ENCODE peak calls at places on chromosomes 7 and 10, in five cellular contexts. U is neural progenitor cell, M is uterus, S is MCF 10A, X is AG04450. C is an unnamed sample.

GRCh38 chr7:123716877-123717276 is 31.9 kb downstream of the WASL start:
- DNase-seq in S (no peak), M (no peak), X (no peak), U (no peak), C (no peak)

GRCh38 chr7:51310131-51310583 is 6.5 kb downstream of the COBL start:
- DNase-seq in M (no peak), S (no peak), X (no peak), U (peak), C (no peak)

GRCh38 chr10:47349516-47349915 is 1.4 kb downstream of the RBP3 start:
- DNase-seq in X (no peak), S (no peak), M (no peak), U (no peak), C (no peak)

GRCh38 chr10:79189853-79190435 is 121.2 kb downstream of the ZMIZ1 start:
- DNase-seq in U (no peak), X (no peak), M (no peak), S (peak), C (no peak)

GRCh38 chr10:3260066-3260834 is 87.7 kb upstream of the PITRM1 start:
- DNase-seq in S (no peak), M (no peak), X (no peak), U (no peak), C (no peak)

GRCh38 chr10:17737021-17737965 is 14.7 kb upstream of the TMEM236 start:
- DNase-seq in S (peak), X (peak), M (no peak), U (peak), C (no peak)

GRCh38 chr7:111364413-111364812 is 197.9 kb downstream of the IMMP2L start:
- DNase-seq in S (peak), X (peak), M (no peak), U (no peak), C (no peak)

GRCh38 chr7:13987395-13987794 is 2.1 kb downstream of the ETV1 start:
- DNase-seq in S (no peak), M (no peak), U (no peak), X (no peak), C (no peak)

GRCh38 chr10:822661-823367 is 108.7 kb downstream of the LARP4B start:
- DNase-seq in X (no peak), S (no peak), M (no peak), U (no peak), C (no peak)

GRCh38 chr10:9299966-9300365 is 1245.5 kb downstream of the GATA3 start:
- DNase-seq in M (no peak), X (no peak), U (no peak), S (no peak), C (no peak)

GRCh38 chr10:9301554-9301953 is 1247.1 kb downstream of the GATA3 start:
- DNase-seq in S (no peak), M (no peak), X (no peak), U (no peak), C (no peak)

GRCh38 chr10:9305018-9305655 is 1250.6 kb downstream of the GATA3 start:
- DNase-seq in M (no peak), S (peak), X (no peak), U (peak), C (no peak)

GRCh38 chr10:9301148-9301547 is 1246.7 kb downstream of the GATA3 start:
- DNase-seq in U (no peak), X (no peak), M (no peak), S (peak), C (no peak)

DNA sequence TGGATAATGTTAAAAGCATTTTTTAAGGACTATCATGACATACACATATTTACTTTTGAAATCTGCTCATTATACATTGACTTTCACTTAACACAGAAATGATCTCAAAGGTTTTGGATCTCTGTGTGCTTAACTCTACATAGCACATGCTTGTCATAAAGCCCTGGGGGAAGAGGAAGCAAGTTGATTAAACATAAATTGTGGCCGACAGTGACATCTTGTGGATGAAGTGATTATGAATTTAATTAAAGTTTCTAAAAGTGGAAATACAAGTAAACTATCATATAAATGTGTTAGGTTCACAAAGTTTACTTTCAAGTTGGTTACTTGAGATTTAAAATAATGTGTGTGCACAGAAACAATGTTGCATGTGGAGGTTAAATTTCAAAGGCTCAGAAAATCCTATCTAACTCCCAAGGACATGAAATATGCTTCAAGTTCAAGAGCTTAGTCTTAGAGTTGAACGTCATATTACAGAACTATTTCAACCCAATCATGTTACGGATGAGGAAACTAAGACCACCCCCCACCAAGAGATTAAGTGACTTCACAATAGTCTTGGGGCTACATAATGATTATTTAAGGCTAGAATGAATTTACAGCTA is 1247.8 kb downstream of the GATA3 start:
- DNase-seq in U (peak), M (no peak), S (peak), X (peak), C (peak)
- TF ChIP-seq CTCF in U (peak), M (peak), S (peak), X (peak), C (no peak)

DNA sequence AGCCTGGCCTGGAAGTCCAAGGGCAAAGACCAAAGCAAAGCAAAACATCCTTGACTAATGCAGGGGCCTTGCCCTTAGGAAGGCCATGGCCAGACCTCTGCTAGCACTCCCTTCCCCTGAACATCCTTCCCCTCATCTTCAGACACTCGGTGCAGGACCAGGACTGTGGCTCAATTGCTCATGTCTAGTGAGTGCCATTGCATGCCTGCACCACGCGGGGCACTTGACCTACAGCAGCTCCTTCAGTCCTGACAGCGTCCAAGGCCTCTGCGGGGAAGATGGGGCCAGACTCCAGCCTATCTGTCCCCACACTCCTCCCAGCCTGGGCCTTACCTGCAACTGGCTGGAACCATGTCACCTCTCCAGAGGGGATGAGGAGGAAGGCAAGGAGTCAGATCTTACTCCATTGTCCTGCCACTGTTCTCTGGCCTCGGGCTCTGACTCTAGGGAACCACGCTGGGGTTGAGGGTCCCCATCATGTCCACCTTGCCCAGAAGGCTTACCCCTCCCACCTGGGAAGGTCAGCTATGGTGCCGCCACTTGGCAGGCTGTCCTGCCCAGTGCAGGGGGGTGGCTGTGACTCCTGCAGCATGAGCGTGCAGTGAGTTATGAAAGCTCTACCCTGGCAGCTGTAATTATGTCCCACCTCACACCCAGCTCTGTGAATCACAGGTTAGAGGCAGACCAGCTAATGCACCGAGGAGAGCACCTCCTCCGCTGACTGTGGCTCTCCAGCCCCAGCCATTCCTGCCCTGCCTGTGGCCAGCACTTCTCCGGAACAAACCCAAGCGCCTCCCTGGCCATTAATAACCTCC is 16.1 kb downstream of the DRGX start:
- DNase-seq in S (no peak), X (no peak), M (no peak), U (no peak), C (no peak)
- TF ChIP-seq CTCF in S (no peak), X (peak), M (no peak), U (peak), C (peak)

GRCh38 chr10:10677479-10677878 is 340.2 kb upstream of the CELF2 start:
- DNase-seq in U (peak), M (peak), X (peak), S (peak), C (peak)
- TF ChIP-seq CTCF in U (peak), M (peak), X (peak), S (peak), C (no peak)

DNA sequence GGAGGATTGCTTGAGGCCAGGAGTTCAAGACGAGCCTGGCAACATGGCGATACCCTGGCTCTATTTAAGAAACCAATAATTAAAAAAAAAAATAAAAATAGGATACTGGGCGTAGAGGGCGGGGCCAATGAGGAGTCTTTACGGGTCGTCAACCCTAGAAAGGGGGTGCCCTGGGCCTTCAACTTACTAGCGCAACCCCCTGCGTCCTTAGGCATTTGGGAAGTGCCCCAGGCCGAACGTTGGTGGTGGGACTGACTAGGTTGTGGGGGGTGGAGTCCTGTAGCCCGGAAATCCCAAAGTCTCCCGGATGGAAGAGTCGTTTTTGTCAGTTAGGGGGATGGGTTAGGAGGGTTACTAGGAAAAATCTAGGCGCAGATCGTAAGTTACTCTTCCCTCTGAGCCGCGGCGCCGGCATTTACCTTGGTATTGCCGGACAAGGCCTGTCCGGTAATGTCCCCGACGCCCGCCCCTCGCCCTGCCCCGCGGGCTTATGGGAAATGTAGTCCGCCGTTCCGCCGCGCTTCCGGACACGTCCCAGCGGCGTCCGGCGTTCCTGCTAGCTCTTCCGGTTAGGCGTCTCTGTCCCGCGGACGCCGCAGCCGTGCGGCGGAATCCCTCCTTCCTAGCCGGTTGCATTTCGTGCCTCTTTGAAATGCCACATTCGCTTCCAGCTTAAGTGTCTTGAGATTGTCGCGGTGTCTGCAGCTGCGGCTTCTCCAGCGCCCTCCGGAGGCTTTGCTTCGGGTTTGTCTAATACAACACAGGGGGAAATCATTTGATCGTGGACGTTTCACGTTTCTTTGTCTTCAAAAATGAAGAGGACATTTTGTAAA is 1.3 kb upstream of the ACBD5 start:
- DNase-seq in U (peak), X (peak), S (peak), M (peak), C (peak)
- TF ChIP-seq CTCF in U (peak), X (peak), S (no peak), M (peak), C (peak)

GRCh38 chr7:86950944-86951343 is 108.5 kb downstream of the ELAPOR2 start:
- DNase-seq in S (no peak), U (no peak), X (no peak), M (no peak), C (no peak)
- TF ChIP-seq CTCF in S (no peak), U (no peak), X (no peak), M (no peak), C (no peak)

DNA sequence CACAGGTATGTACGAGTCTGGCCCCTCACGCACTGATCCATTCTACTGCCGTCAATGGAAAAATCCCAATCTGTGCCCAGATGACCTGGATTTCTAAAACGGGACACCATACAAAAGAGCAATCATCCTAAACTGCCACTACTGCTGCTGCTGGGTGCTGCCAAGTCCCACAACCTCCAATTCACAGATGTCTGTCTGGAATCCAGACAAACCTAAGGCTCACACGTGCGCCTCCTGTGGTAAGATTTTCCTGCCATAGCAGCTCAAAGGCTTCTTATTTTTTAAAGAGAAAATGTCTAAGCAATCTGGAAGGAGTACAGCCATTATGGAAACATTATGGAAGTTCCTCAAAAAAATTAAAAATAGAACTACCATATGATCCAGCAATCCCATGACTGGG is 40.9 kb downstream of the JCAD start:
- DNase-seq in M (no peak), X (no peak), S (no peak), U (no peak), C (no peak)
- TF ChIP-seq CTCF in M (no peak), X (no peak), S (no peak), U (no peak), C (no peak)

GRCh38 chr7:90413185-90413528 is 9.9 kb downstream of the CLDN12 start:
- DNase-seq in S (no peak), U (no peak), M (no peak), X (no peak), C (no peak)
- TF ChIP-seq CTCF in S (no peak), U (no peak), M (no peak), X (no peak), C (no peak)

C was measured in HFF-Myc.